ENCODE peak calls at places on chromosomes 4 and X, in ten cellular contexts. W is PC-9; H is CD4-positive, alpha-beta T cell; T is AG09309; U is activated B cell treated with CpG ODN at 0.5 μM for 24 hours; V is mucosa of descending colon; B is tibial nerve; I is AG04450; P is HL-60; Q is heart left ventricle. G is an unnamed sample.

GRCh38 chr4:146338512-146338911 is 124.2 kb downstream of the REELD1 start:
- DNase-seq in W (no peak), H (no peak), T (no peak), U (no peak), V (no peak), B (no peak), I (no peak), P (no peak), Q (no peak), G (no peak)

GRCh38 chr4:51835854-51836253 is 7.1 kb upstream of the DCUN1D4 start:
- DNase-seq in W (no peak), H (no peak), T (no peak), U (no peak), V (no peak), B (no peak), I (no peak), P (no peak), Q (no peak), G (peak)

GRCh38 chrX:153925739-153926593 is at the start of gene ARHGAP4:
- DNase-seq in W (no peak), H (peak), T (no peak), U (peak), V (peak), B (no peak), I (no peak), P (peak), Q (no peak), G (no peak)

GRCh38 chrX:115350696-115351408 is 61.3 kb downstream of the LUZP4 start:
- DNase-seq in W (no peak), H (no peak), T (peak), U (no peak), V (no peak), B (no peak), I (no peak), P (no peak), Q (no peak), G (no peak)

GRCh38 chrX:39721570-39722279 is 376.0 kb downstream of the BCOR start:
- DNase-seq in W (no peak), H (no peak), T (no peak), U (no peak), V (no peak), B (no peak), I (no peak), P (no peak), Q (no peak), G (no peak)

GRCh38 chr4:135371137-135371536 is 1169.5 kb upstream of the PABPC4L start:
- DNase-seq in W (no peak), H (no peak), T (no peak), U (no peak), V (peak), B (no peak), I (no peak), P (peak), Q (no peak), G (no peak)

GRCh38 chr4:4864443-4864939 is 5.0 kb downstream of the MSX1 start:
- DNase-seq in W (no peak), H (no peak), T (no peak), U (no peak), V (no peak), B (no peak), I (no peak), P (no peak), Q (no peak), G (no peak)

GRCh38 chr4:137614491-137614890 is 82.2 kb upstream of the PCDH18 start:
- DNase-seq in W (no peak), H (no peak), T (no peak), U (no peak), V (no peak), B (no peak), I (no peak), P (no peak), Q (no peak), G (no peak)

GRCh38 chr4:102390438-102390837 is 45.2 kb upstream of the SLC39A8 start:
- DNase-seq in W (peak), H (no peak), T (no peak), U (no peak), V (no peak), B (no peak), I (no peak), P (peak), Q (no peak), G (no peak)

GRCh38 chr4:8778301-8778700 is 93.3 kb downstream of the HMX1 start:
- DNase-seq in W (no peak), H (no peak), T (no peak), U (no peak), V (peak), B (no peak), I (no peak), P (no peak), Q (peak), G (no peak)

GRCh38 chrX:150486011-150486410 is 82.4 kb upstream of the MTM1 start:
- DNase-seq in W (peak), H (peak), T (no peak), U (no peak), V (no peak), B (no peak), I (peak), P (peak), Q (peak), G (no peak)

GRCh38 chr4:183409956-183410355 is 34.5 kb upstream of the CDKN2AIP start:
- DNase-seq in W (no peak), H (no peak), T (no peak), U (no peak), V (no peak), B (no peak), I (no peak), P (no peak), Q (no peak), G (no peak)

GRCh38 chrX:69109706-69110635 is 55.3 kb downstream of the PJA1 start:
- DNase-seq in W (peak), H (no peak), T (no peak), U (no peak), V (no peak), B (peak), I (peak), P (no peak), Q (no peak), G (no peak)

GRCh38 chrX:148517191-148517590 is 16.8 kb downstream of the AFF2 start:
- DNase-seq in W (no peak), H (no peak), T (no peak), U (no peak), V (no peak), B (no peak), I (no peak), P (no peak), Q (no peak), G (no peak)

GRCh38 chrX:121109986-121110385 is 62.6 kb downstream of the GLUD2 start:
- DNase-seq in W (no peak), H (no peak), T (no peak), U (no peak), V (no peak), B (no peak), I (no peak), P (no peak), Q (no peak), G (no peak)

GRCh38 chr4:161799687-161800086 is 364.1 kb downstream of the FSTL5 start:
- DNase-seq in W (peak), H (no peak), T (no peak), U (no peak), V (no peak), B (no peak), I (no peak), P (no peak), Q (no peak), G (no peak)

GRCh38 chr4:73653695-73654106 is 33.5 kb upstream of the RASSF6 start:
- DNase-seq in W (no peak), H (no peak), T (no peak), U (no peak), V (no peak), B (no peak), I (peak), P (peak), Q (no peak), G (no peak)

GRCh38 chrX:10884246-10884645 is 226.9 kb upstream of the HCCS start:
- DNase-seq in W (no peak), H (no peak), T (peak), U (no peak), V (no peak), B (no peak), I (no peak), P (no peak), Q (no peak), G (peak)

GRCh38 chr4:37431417-37431743 is 186.8 kb downstream of the NWD2 start:
- DNase-seq in W (no peak), H (no peak), T (no peak), U (no peak), V (no peak), B (no peak), I (no peak), P (no peak), Q (no peak), G (no peak)

GRCh38 chr4:186829097-186829496 is 105.4 kb upstream of the FAT1 start:
- DNase-seq in W (no peak), H (no peak), T (no peak), U (no peak), V (no peak), B (no peak), I (no peak), P (no peak), Q (no peak), G (no peak)

GRCh38 chr4:54961357-54961975 is 163.9 kb downstream of the KDR start:
- DNase-seq in W (no peak), H (no peak), T (peak), U (no peak), V (no peak), B (no peak), I (no peak), P (peak), Q (no peak), G (peak)

GRCh38 chr4:181176306-181176705 is 1066.9 kb upstream of the TENM3 start:
- DNase-seq in W (no peak), H (no peak), T (no peak), U (no peak), V (no peak), B (no peak), I (no peak), P (no peak), Q (no peak), G (no peak)

GRCh38 chr4:139530833-139531427 is 25.1 kb downstream of the SETD7 start:
- DNase-seq in W (no peak), H (peak), T (no peak), U (peak), V (no peak), B (no peak), I (no peak), P (peak), Q (peak), G (peak)

GRCh38 chr4:19945979-19946380 is 305.7 kb upstream of the SLIT2 start:
- DNase-seq in W (no peak), H (no peak), T (peak), U (no peak), V (no peak), B (no peak), I (peak), P (peak), Q (no peak), G (no peak)

GRCh38 chr4:184357783-184358182 is 116.6 kb downstream of the IRF2 start:
- DNase-seq in W (no peak), H (no peak), T (no peak), U (no peak), V (no peak), B (no peak), I (no peak), P (peak), Q (no peak), G (no peak)

GRCh38 chr4:93828332-93828829 is at the start of gene ATOH1:
- DNase-seq in W (peak), H (no peak), T (no peak), U (no peak), V (peak), B (no peak), I (no peak), P (peak), Q (peak), G (no peak)

GRCh38 chr4:98688416-98689290 is 30.2 kb upstream of the TSPAN5 start:
- DNase-seq in W (peak), H (no peak), T (no peak), U (no peak), V (no peak), B (no peak), I (peak), P (no peak), Q (no peak), G (no peak)

GRCh38 chr4:65381648-65382047 is 288.6 kb downstream of the EPHA5 start:
- DNase-seq in W (no peak), H (no peak), T (no peak), U (no peak), V (no peak), B (no peak), I (no peak), P (no peak), Q (no peak), G (no peak)

GRCh38 chr4:8271821-8272220 is 2.3 kb downstream of the HTRA3 start:
- DNase-seq in W (no peak), H (no peak), T (no peak), U (no peak), V (no peak), B (no peak), I (no peak), P (no peak), Q (no peak), G (no peak)

GRCh38 chr4:54902261-54902660 is 223.1 kb downstream of the KDR start:
- DNase-seq in W (peak), H (no peak), T (peak), U (no peak), V (no peak), B (no peak), I (no peak), P (no peak), Q (no peak), G (no peak)

DNA sequence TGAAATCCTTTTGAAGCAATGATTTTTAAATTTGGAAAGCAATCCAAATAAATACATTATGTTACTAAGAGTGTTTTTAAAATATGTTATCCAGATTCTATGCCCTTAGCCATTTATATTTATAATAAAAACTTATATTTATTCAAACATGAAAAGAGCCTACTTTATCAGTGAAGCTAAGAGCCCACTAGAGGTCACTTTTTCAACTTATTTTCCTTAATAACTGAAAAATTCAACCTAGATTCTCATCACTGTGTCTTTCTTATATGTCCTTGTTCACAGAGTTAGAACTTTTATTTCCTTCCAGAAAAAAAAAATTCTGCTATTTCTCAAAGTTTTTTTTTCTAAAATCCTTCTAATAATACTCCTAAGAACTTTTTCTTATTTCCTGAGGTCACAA is 23.9 kb downstream of the PRDM8 start:
- DNase-seq in W (no peak), H (no peak), T (no peak), U (no peak), V (no peak), B (no peak), I (no peak), P (no peak), Q (no peak), G (no peak)
- TF ChIP-seq CTCF in W (peak), H (peak), T (peak), U (no peak), V (no peak), B (no peak), I (peak), P (no peak), Q (no peak), G (peak)

GRCh38 chr4:152460488-152460887 is 75.4 kb downstream of the FBXW7 start:
- DNase-seq in W (no peak), H (no peak), T (peak), U (no peak), V (no peak), B (no peak), I (peak), P (peak), Q (no peak), G (no peak)
- TF ChIP-seq CTCF in W (no peak), H (no peak), T (peak), U (no peak), V (no peak), B (no peak), I (peak), P (peak), Q (no peak), G (no peak)

GRCh38 chr4:114782842-114783595 is 184.4 kb downstream of the UGT8 start:
- DNase-seq in W (no peak), H (no peak), T (no peak), U (no peak), V (no peak), B (no peak), I (no peak), P (no peak), Q (no peak), G (no peak)

GRCh38 chr4:114785570-114785969 is 187.0 kb downstream of the UGT8 start:
- DNase-seq in W (no peak), H (no peak), T (no peak), U (no peak), V (no peak), B (no peak), I (no peak), P (no peak), Q (no peak), G (no peak)

DNA sequence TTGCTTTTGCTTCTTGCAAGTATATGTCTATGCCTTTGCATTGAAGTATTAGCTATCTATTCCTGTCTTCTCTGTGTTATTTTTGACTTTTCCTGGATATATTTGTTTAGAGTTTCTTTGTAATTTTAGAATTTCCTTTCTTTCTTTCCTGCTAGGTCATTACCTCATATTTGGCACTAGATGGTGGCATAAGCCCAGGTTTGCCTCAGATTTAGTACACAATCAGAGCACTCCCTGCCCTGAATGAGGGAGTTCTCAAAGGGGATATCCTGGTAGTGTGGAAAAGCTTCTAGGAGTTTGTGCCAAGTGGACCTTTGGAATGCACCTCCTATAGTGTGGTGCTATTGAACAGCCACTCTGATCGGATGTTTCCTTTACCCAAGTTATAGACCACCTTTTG is 181.6 kb downstream of the UGT8 start:
- DNase-seq in W (no peak), H (no peak), T (no peak), U (no peak), V (no peak), B (no peak), I (no peak), P (no peak), Q (no peak), G (no peak)
- TF ChIP-seq CTCF in W (peak), H (no peak), T (no peak), U (no peak), V (no peak), B (peak), I (peak), P (no peak), Q (no peak), G (peak)

GRCh38 chr4:177566691-177567090 is 124.5 kb upstream of the AGA start:
- DNase-seq in W (no peak), H (no peak), T (no peak), U (no peak), V (no peak), B (no peak), I (no peak), P (no peak), Q (no peak), G (no peak)

GRCh38 chr4:177573487-177573886 is 131.2 kb upstream of the AGA start:
- DNase-seq in W (peak), H (no peak), T (peak), U (no peak), V (no peak), B (no peak), I (peak), P (no peak), Q (no peak), G (no peak)

GRCh38 chr4:177574446-177574845 is 132.2 kb upstream of the AGA start:
- DNase-seq in W (no peak), H (no peak), T (no peak), U (no peak), V (no peak), B (no peak), I (no peak), P (no peak), Q (no peak), G (no peak)

GRCh38 chr4:177569443-177569842 is 127.2 kb upstream of the AGA start:
- DNase-seq in W (no peak), H (no peak), T (no peak), U (no peak), V (no peak), B (no peak), I (peak), P (no peak), Q (no peak), G (no peak)
- TF ChIP-seq CTCF in W (no peak), H (no peak), T (no peak), U (no peak), V (no peak), B (no peak), I (no peak), P (no peak), Q (no peak), G (no peak)

DNA sequence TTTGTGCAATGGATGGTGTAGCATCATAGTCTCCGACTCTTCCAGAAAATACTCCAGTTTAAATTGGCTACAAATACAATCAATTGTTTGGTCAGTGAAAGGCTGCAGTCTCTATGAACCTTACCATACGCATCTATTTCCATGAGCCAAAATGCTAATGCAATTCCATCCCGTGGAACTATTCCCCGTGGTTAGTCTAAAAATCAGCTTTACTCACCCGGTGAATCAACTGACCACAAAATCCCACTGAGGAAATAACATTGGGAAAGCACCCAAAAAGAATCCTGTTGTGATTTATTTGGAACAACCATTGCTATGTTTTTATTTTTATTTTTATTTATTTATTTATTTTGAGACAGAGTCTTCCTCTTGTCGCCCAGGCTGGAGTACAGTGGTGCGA is 87.1 kb downstream of the DHX15 start:
- DNase-seq in W (no peak), H (no peak), T (no peak), U (no peak), V (no peak), B (no peak), I (no peak), P (no peak), Q (no peak), G (no peak)
- TF ChIP-seq CTCF in W (no peak), H (no peak), T (no peak), U (no peak), V (no peak), B (no peak), I (no peak), P (no peak), Q (no peak), G (no peak)

GRCh38 chrX:64229145-64229544 is 1.3 kb downstream of the ASB12 start:
- DNase-seq in W (no peak), H (no peak), T (no peak), U (no peak), V (no peak), B (no peak), I (no peak), P (no peak), Q (no peak), G (no peak)

DNA sequence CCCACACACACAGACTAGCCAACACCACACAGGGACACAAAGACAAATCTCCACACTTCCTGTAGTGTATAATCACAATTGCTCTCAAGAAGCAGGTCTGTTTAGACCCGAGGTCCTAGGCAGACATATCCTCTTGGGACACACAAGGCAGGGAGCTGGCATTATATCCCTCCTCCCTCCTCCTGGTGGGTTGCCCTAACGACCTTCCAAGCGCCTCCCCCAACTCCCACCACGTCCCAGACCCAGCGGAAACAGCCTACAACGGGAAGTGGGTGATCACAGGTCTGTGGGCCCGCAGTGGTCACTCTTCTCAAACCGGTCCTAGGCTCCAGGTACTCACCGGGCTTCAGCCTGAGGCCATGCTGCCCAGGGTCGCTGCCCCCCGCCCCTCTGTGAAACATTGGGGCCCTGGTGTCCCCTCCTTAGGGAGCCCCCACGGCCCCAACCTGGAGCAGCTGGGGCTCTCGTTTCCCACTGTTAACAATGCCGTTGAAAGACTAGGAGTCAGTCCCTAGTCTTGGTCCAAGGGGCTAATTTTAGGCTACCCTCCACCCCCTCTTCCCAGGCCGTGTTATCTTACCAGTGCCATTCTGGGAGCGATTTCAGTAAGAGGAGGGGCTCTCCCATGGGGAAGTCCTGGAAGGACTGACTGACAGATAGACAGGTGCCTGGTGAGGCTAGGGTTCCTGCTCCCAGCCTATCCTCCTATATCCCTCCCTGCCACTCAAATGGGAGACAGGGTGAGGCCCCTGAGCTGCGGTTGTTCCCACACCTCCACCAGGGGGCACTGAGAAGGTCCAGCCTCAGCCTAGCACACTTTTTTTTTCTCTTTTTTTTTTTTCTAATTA is at the start of gene ASB12:
- DNase-seq in W (no peak), H (no peak), T (no peak), U (no peak), V (no peak), B (no peak), I (no peak), P (no peak), Q (peak), G (no peak)
- TF ChIP-seq CTCF in W (peak), H (no peak), T (no peak), U (no peak), V (no peak), B (no peak), I (no peak), P (no peak), Q (no peak), G (no peak)

G was measured in D721Med.